ENCODE peak calls at places on chromosome 21, in nine cellular contexts. J is islet precursor cell; K is mucosa of gallbladder; H is Caco-2; I is CD8-positive, alpha-beta T cell; N is bronchial epithelial cell; R is DMS153; U is activated T-helper 1 cell treated with Interleukin-2 at 50 U/mL for 16 hours; M is OCI-LY7. Z is an unnamed sample.

GRCh38 chr21:39705849-39706248 is 39.1 kb upstream of the IGSF5 start:
- DNase-seq in R (no peak), U (no peak), H (no peak), N (peak; percentile 2), M (no peak), K (no peak), I (no peak), J (no peak), Z (no peak)

GRCh38 chr21:45264146-45264918 is 23.4 kb downstream of the POFUT2 start:
- DNase-seq in K (peak; percentile 8), J (no peak), M (no peak), U (no peak), N (no peak), I (no peak), R (no peak), H (no peak), Z (no peak)

GRCh38 chr21:43686811-43687565 is 27.6 kb downstream of the RRP1B start:
- DNase-seq in M (no peak), J (peak; percentile 22), N (no peak), K (no peak), U (no peak), I (no peak), R (no peak), H (no peak), Z (no peak)

GRCh38 chr21:29656504-29657227 is 283.1 kb downstream of the GRIK1 start:
- DNase-seq in K (no peak), R (no peak), N (peak; percentile 81), U (no peak), J (no peak), I (no peak), M (no peak), H (no peak), Z (peak; percentile 37)

GRCh38 chr21:45830720-45831366 is 150.7 kb upstream of the COL6A1 start:
- DNase-seq in R (no peak), U (no peak), N (no peak), J (no peak), K (no peak), I (no peak), M (no peak), H (no peak), Z (no peak)

GRCh38 chr21:33855190-33855589 is 60.4 kb downstream of the ATP5PO start:
- DNase-seq in N (no peak), K (no peak), M (peak; percentile 4), H (no peak), J (no peak), R (no peak), I (no peak), U (no peak), Z (no peak)

GRCh38 chr21:44943005-44943685 is 3.3 kb downstream of the SLX9 start:
- DNase-seq in I (no peak), R (no peak), U (no peak), N (no peak), H (no peak), J (no peak), K (no peak), M (no peak), Z (no peak)

GRCh38 chr21:33993286-33994231 is 78.0 kb upstream of the ATP5PO start:
- DNase-seq in M (peak; percentile 40), K (peak; percentile 13), U (no peak), J (no peak), I (no peak), H (no peak), R (no peak), N (no peak), Z (no peak)

GRCh38 chr21:38561205-38561604 is 62.9 kb upstream of the ERG start:
- DNase-seq in K (no peak), N (peak; percentile 7), J (no peak), I (no peak), H (no peak), R (no peak), U (no peak), M (no peak), Z (no peak)

GRCh38 chr21:41210405-41211040 is 42.6 kb downstream of the BACE2 start:
- DNase-seq in N (no peak), J (no peak), U (no peak), K (no peak), R (no peak), M (no peak), I (no peak), H (no peak), Z (no peak)

GRCh38 chr21:24895885-24896734 is 711.2 kb downstream of the MRPL39 start:
- DNase-seq in N (no peak), K (peak; percentile 11), R (no peak), I (no peak), M (no peak), H (peak; percentile 13), J (peak; percentile 38), U (no peak), Z (no peak)

GRCh38 chr21:42156690-42157605 is 62.0 kb upstream of the ABCG1 start:
- DNase-seq in M (no peak), J (no peak), U (no peak), H (no peak), R (peak; percentile 45), K (no peak), I (no peak), N (no peak), Z (no peak)

GRCh38 chr21:36350282-36350910 is 30.4 kb downstream of the MORC3 start:
- DNase-seq in H (no peak), M (no peak), R (no peak), K (no peak), N (no peak), U (no peak), J (no peak), I (no peak), Z (peak; percentile 41)

GRCh38 chr21:43193651-43194302 is 25.0 kb downstream of the CRYAA start:
- DNase-seq in J (peak; percentile 60), I (no peak), U (no peak), H (no peak), M (peak; percentile 28), N (peak; percentile 91), K (peak; percentile 10), R (no peak), Z (peak; percentile 12)

GRCh38 chr21:42245348-42246185 is 26.6 kb downstream of the ABCG1 start:
- DNase-seq in I (no peak), R (no peak), N (no peak), M (no peak), K (no peak), J (no peak), U (no peak), H (no peak), Z (no peak)

GRCh38 chr21:37153935-37154350 is 80.9 kb downstream of the TTC3 start:
- DNase-seq in U (no peak), M (no peak), J (peak; percentile 79), R (no peak), N (no peak), I (no peak), H (peak; percentile 26), K (no peak), Z (no peak)

GRCh38 chr21:38820471-38821239 is 14.9 kb downstream of the ETS2 start:
- DNase-seq in U (no peak), R (no peak), N (peak; percentile 64), J (peak; percentile 17), K (peak; percentile 41), H (no peak), I (no peak), M (no peak), Z (no peak)

GRCh38 chr21:45111703-45112102 is 37.3 kb downstream of the ADARB1 start:
- DNase-seq in K (no peak), M (no peak), J (no peak), H (no peak), U (no peak), N (no peak), R (no peak), I (no peak), Z (no peak)

GRCh38 chr21:18274370-18274769 is 29.7 kb downstream of the CHODL start:
- DNase-seq in M (no peak), N (no peak), U (no peak), K (no peak), J (no peak), H (no peak), R (no peak), I (no peak), Z (no peak)

GRCh38 chr21:15480160-15480559 is 249.6 kb upstream of the USP25 start:
- DNase-seq in K (no peak), M (no peak), U (no peak), R (no peak), N (no peak), I (no peak), H (no peak), J (no peak), Z (no peak)

GRCh38 chr21:29302340-29302991 is 3.7 kb downstream of the BACH1 start:
- DNase-seq in M (no peak), U (no peak), H (no peak), N (peak; percentile 32), I (no peak), J (peak; percentile 58), K (no peak), R (no peak), Z (no peak)

GRCh38 chr21:41668051-41668541 is 98.8 kb downstream of the RIPK4 start:
- DNase-seq in R (no peak), M (no peak), N (no peak), U (no peak), H (no peak), J (no peak), I (no peak), K (no peak), Z (no peak)

GRCh38 chr21:25936776-25937175 is 202.0 kb downstream of the GABPA start:
- DNase-seq in K (no peak), M (no peak), R (no peak), H (no peak), J (no peak), U (no peak), N (no peak), I (no peak), Z (no peak)

GRCh38 chr21:39452207-39452964 is 616 bp downstream of the SH3BGR start:
- DNase-seq in N (peak; percentile 47), U (no peak), J (no peak), M (no peak), K (no peak), R (no peak), I (no peak), H (no peak), Z (peak; percentile 28)

GRCh38 chr21:46436586-46436985 is 22.1 kb upstream of the DIP2A start:
- DNase-seq in R (no peak), I (no peak), N (no peak), H (no peak), J (no peak), M (no peak), K (no peak), U (no peak), Z (no peak)

GRCh38 chr21:45827881-45828579 is 153.5 kb upstream of the COL6A1 start:
- DNase-seq in H (no peak), N (no peak), U (no peak), I (no peak), R (no peak), J (no peak), K (no peak), M (no peak), Z (no peak)

GRCh38 chr21:17930102-17930501 is 110.9 kb upstream of the C21orf91 start:
- DNase-seq in N (no peak), I (no peak), U (no peak), H (no peak), R (no peak), J (peak; percentile 79), M (no peak), K (no peak), Z (no peak)

GRCh38 chr21:38853421-38853919 is 47.7 kb downstream of the ETS2 start:
- DNase-seq in R (peak; percentile 73), J (peak; percentile 88), H (peak; percentile 26), N (peak; percentile 97), K (no peak), M (peak; percentile 71), I (no peak), U (no peak), Z (no peak)

Z was measured in BJ.